ENCODE peak calls at places on chromosomes 4 and X, in four cellular contexts. S is K562, A is H1, N is GM12878. F is an unnamed sample.

GRCh38 chr4:24978291-24979072 is 52.3 kb downstream of the LGI2 start:
- DNase-seq in S (no peak), A (no peak), N (no peak), F (peak; percentile 54)

GRCh38 chr4:129561886-129562285 is 465.9 kb downstream of the C4orf33 start:
- DNase-seq in S (no peak), A (no peak), N (no peak), F (no peak)

GRCh38 chrX:150508461-150509367 is 59.7 kb upstream of the MTM1 start:
- DNase-seq in S (no peak), A (no peak), N (no peak), F (no peak)

GRCh38 chrX:100648601-100649417 is 4.8 kb downstream of the SRPX2 start:
- DNase-seq in S (no peak), A (no peak), N (no peak), F (no peak)

GRCh38 chrX:65961714-65962113 is 78.2 kb downstream of the VSIG4 start:
- DNase-seq in S (no peak), A (no peak), N (no peak), F (no peak)

GRCh38 chrX:38717871-38718270 is 83.4 kb upstream of the MID1IP1 start:
- DNase-seq in S (peak; percentile 41), A (no peak), N (no peak), F (peak; percentile 19)

GRCh38 chrX:71181910-71182799 is 37.5 kb downstream of the NLGN3 start:
- DNase-seq in S (peak; percentile 96), A (peak; percentile 74), N (peak; percentile 82), F (peak; percentile 94)

GRCh38 chr4:113069212-113069892 is 19.9 kb downstream of the ANK2 start:
- DNase-seq in S (no peak), A (no peak), N (no peak), F (no peak)

GRCh38 chr4:2044542-2045517 is 14.3 kb upstream of the NAT8L start:
- DNase-seq in S (no peak), A (no peak), N (no peak), F (no peak)

GRCh38 chrX:134679226-134679625 is 21.0 kb upstream of the PLAC1 start:
- DNase-seq in S (no peak), A (no peak), N (no peak), F (no peak)

GRCh38 chr4:123785515-123785914 is 388.9 kb downstream of the SPRY1 start:
- DNase-seq in S (no peak), A (peak; percentile 70), N (no peak), F (no peak)

GRCh38 chr4:184342167-184342856 is 124.6 kb upstream of the ENPP6 start:
- DNase-seq in S (no peak), A (no peak), N (no peak), F (no peak)

GRCh38 chr4:178415925-178416324 is 973.7 kb upstream of the AGA start:
- DNase-seq in S (no peak), A (no peak), N (no peak), F (no peak)

GRCh38 chr4:104971458-104971857 is 175.2 kb upstream of the TET2 start:
- DNase-seq in S (no peak), A (no peak), N (no peak), F (no peak)

GRCh38 chrX:20372533-20372932 is 105.8 kb upstream of the RPS6KA3 start:
- DNase-seq in S (no peak), A (no peak), N (no peak), F (no peak)

GRCh38 chr4:2929469-2929868 is 33.7 kb downstream of the NOP14 start:
- DNase-seq in S (no peak), A (no peak), N (no peak), F (no peak)

GRCh38 chr4:153748378-153748777 is 11.4 kb downstream of the RNF175 start:
- DNase-seq in S (no peak), A (no peak), N (no peak), F (no peak)

GRCh38 chr4:58274553-58274952 is 1164.4 kb upstream of the IGFBP7 start:
- DNase-seq in S (no peak), A (no peak), N (no peak), F (no peak)

GRCh38 chrX:17654116-17654515 is 83.2 kb upstream of the SCML1 start:
- DNase-seq in S (no peak), A (no peak), N (no peak), F (no peak)

GRCh38 chrX:129726307-129727111 is 12.3 kb upstream of the XPNPEP2 start:
- DNase-seq in S (peak; percentile 61), A (peak; percentile 34), N (no peak), F (peak; percentile 25)

GRCh38 chrX:49838374-49838773 is 9.3 kb downstream of the PAGE4 start:
- DNase-seq in S (peak; percentile 35), A (no peak), N (no peak), F (peak; percentile 1)

GRCh38 chr4:71377561-71377960 is 38.7 kb downstream of the SLC4A4 start:
- DNase-seq in S (no peak), A (no peak), N (no peak), F (no peak)

GRCh38 chrX:129798888-129799287 is 19.1 kb downstream of the SASH3 start:
- DNase-seq in S (no peak), A (no peak), N (no peak), F (no peak)

GRCh38 chr4:152039085-152039484 is 278.3 kb upstream of the GATB start:
- DNase-seq in S (no peak), A (no peak), N (no peak), F (no peak)

GRCh38 chrX:29461039-29461438 is 754.3 kb upstream of the MAGEB2 start:
- DNase-seq in S (no peak), A (no peak), N (no peak), F (no peak)

GRCh38 chr4:129046055-129046959 is 47.0 kb downstream of the SCLT1 start:
- DNase-seq in S (no peak), A (no peak), N (no peak), F (no peak)

GRCh38 chr4:112765317-112765989 is 128.5 kb downstream of the LARP7 start:
- DNase-seq in S (peak; percentile 34), A (peak; percentile 9), N (peak; percentile 7), F (peak; percentile 22)

GRCh38 chr4:100106982-100107381 is 83.3 kb downstream of the DDIT4L start:
- DNase-seq in S (no peak), A (no peak), N (peak; percentile 71), F (no peak)

GRCh38 chr4:121256346-121256745 is 92.2 kb upstream of the TNIP3 start:
- DNase-seq in S (no peak), A (no peak), N (peak; percentile 77), F (peak; percentile 67)

GRCh38 chr4:53576676-53577372 is 14.5 kb downstream of the LNX1 start:
- DNase-seq in S (no peak), A (no peak), N (no peak), F (no peak)

GRCh38 chr4:153154010-153154975 is 50.0 kb upstream of the TRIM2 start:
- DNase-seq in S (no peak), A (no peak), N (no peak), F (peak; percentile 15)

GRCh38 chrX:75989806-75990590 is 182.9 kb upstream of the PBDC1 start:
- DNase-seq in S (no peak), A (no peak), N (peak; percentile 7), F (no peak)

GRCh38 chr4:171430495-171430894 is 382.7 kb upstream of the GALNTL6 start:
- DNase-seq in S (no peak), A (no peak), N (no peak), F (no peak)

GRCh38 chr4:171432536-171432935 is 380.7 kb upstream of the GALNTL6 start:
- DNase-seq in S (no peak), A (no peak), N (no peak), F (no peak)

DNA sequence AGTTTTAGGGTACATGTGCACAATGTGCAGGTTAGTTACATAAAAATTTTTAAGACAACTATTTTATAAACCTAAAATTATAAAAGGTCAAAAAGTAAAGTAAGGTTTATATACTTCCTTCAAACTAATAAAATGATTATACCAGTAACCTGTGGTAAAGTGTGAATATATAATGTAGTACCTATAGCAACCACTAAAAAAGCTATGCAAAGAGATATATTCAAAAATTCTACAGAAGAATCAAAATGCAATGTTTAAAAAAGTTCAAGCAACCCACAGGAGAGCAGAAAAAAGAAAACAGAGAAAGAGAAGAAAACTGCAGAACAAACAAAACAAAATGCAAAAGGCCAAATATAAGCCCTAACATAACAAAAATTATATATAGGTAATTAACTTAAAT is 379.5 kb upstream of the GALNTL6 start:
- DNase-seq in S (no peak), A (no peak), N (no peak), F (no peak)
- TF ChIP-seq GABPA in S (no peak), A (no peak), N (no peak), F (no peak)

GRCh38 chrX:46354481-46354880 is 190.7 kb downstream of the ZNF674 start:
- DNase-seq in S (no peak), A (no peak), N (no peak), F (no peak)
- TF ChIP-seq GABPA in S (no peak), A (no peak), N (no peak), F (no peak)

GRCh38 chr4:144494280-144494679 is 151.7 kb upstream of the HHIP start:
- DNase-seq in S (no peak), A (no peak), N (no peak), F (no peak)

DNA sequence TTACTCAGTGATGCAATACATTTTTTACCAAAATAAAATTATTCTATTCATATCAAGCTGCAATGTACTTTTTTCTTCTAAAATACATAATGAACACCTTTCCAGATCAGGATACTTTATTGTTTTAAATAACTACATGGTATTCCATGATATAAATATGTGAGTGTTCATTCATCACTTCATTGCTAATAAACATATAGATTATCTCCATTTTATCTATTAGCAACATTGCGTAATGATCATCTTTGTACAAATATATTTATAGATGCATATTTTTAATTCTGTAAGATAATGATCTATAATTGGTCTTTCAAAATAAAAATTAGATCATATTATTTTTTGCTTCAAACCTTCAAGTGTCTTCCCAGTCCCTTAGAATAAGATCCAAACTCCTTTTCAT is 156.1 kb upstream of the HHIP start:
- DNase-seq in S (no peak), A (no peak), N (no peak), F (no peak)
- TF ChIP-seq GABPA in S (no peak), A (no peak), N (no peak), F (no peak)

GRCh38 chr4:6275351-6275750 is 5.7 kb downstream of the WFS1 start:
- DNase-seq in S (no peak), A (no peak), N (no peak), F (no peak)

GRCh38 chr4:6271206-6271605 is 1.6 kb downstream of the WFS1 start:
- DNase-seq in S (no peak), A (no peak), N (no peak), F (no peak)

GRCh38 chr4:6273661-6273990 is 4.0 kb downstream of the WFS1 start:
- DNase-seq in S (no peak), A (no peak), N (no peak), F (no peak)

GRCh38 chr4:6271701-6272465 is 2.2 kb downstream of the WFS1 start:
- DNase-seq in S (no peak), A (no peak), N (no peak), F (no peak)

GRCh38 chr4:6272863-6273660 is 3.4 kb downstream of the WFS1 start:
- DNase-seq in S (no peak), A (no peak), N (no peak), F (no peak)
- TF ChIP-seq GABPA in S (no peak), A (no peak), N (no peak), F (no peak)